ENCODE peak calls at places on chromosome 1, in ten cellular contexts. L is osteoblast, S is A549, M is ascending aorta, I is fibroblast of lung, K is astrocyte of the cerebellum, D is Panc1, V is neural progenitor cell, B is GM12864, Z is transverse colon. G is an unnamed sample.

GRCh38 chr1:201085902-201086735 is 26.1 kb downstream of the CACNA1S start:
- DNase-seq in L (peak; percentile 93), S (peak; percentile 61), M (no peak), I (peak; percentile 10), K (no peak), D (peak; percentile 41), V (peak; percentile 80), B (no peak), Z (peak; percentile 69), G (no peak)

GRCh38 chr1:225846331-225847310 is 35.6 kb downstream of the TMEM63A start:
- DNase-seq in L (no peak), S (no peak), M (no peak), I (no peak), K (no peak), D (no peak), V (no peak), B (no peak), Z (no peak), G (no peak)

GRCh38 chr1:231786126-231786525 is 159.5 kb downstream of the DISC1 start:
- DNase-seq in L (no peak), S (no peak), M (no peak), I (no peak), K (no peak), D (no peak), V (no peak), B (no peak), Z (no peak), G (no peak)

GRCh38 chr1:30525980-30526651 is 197.3 kb downstream of the MATN1 start:
- DNase-seq in L (peak; percentile 77), S (peak; percentile 53), M (peak; percentile 52), I (peak; percentile 80), K (peak; percentile 56), D (no peak), V (no peak), B (no peak), Z (no peak), G (peak; percentile 52)

GRCh38 chr1:157194739-157195520 is 56.7 kb upstream of the ETV3 start:
- DNase-seq in L (no peak), S (no peak), M (no peak), I (no peak), K (no peak), D (no peak), V (no peak), B (no peak), Z (no peak), G (no peak)

GRCh38 chr1:56831874-56832693 is 12.9 kb upstream of the FYB2 start:
- DNase-seq in L (peak; percentile 93), S (peak; percentile 58), M (peak; percentile 75), I (peak; percentile 98), K (peak; percentile 77), D (peak; percentile 51), V (peak; percentile 76), B (peak; percentile 8), Z (peak; percentile 61), G (peak; percentile 66)

GRCh38 chr1:219963432-219963831 is 35.1 kb upstream of the SLC30A10 start:
- DNase-seq in L (no peak), S (no peak), M (no peak), I (no peak), K (no peak), D (no peak), V (no peak), B (no peak), Z (no peak), G (no peak)

GRCh38 chr1:100736324-100736723 is 16.8 kb downstream of the VCAM1 start:
- DNase-seq in L (no peak), S (no peak), M (no peak), I (peak; percentile 45), K (peak; percentile 51), D (no peak), V (no peak), B (no peak), Z (no peak), G (no peak)

GRCh38 chr1:154406572-154406879 is 1.4 kb downstream of the IL6R start:
- DNase-seq in L (no peak), S (no peak), M (no peak), I (no peak), K (no peak), D (no peak), V (no peak), B (no peak), Z (no peak), G (no peak)

GRCh38 chr1:154405762-154406571 is 824 bp downstream of the IL6R start:
- DNase-seq in L (peak; percentile 79), S (peak; percentile 66), M (peak; percentile 96), I (peak; percentile 54), K (no peak), D (peak; percentile 58), V (peak; percentile 59), B (no peak), Z (peak; percentile 76), G (no peak)

GRCh38 chr1:154407866-154408777 is 3.0 kb downstream of the IL6R start:
- DNase-seq in L (no peak), S (no peak), M (no peak), I (no peak), K (no peak), D (no peak), V (no peak), B (no peak), Z (no peak), G (no peak)

GRCh38 chr1:154404984-154405761 is at the start of gene IL6R:
- DNase-seq in L (peak; percentile 97), S (peak; percentile 88), M (peak; percentile 97), I (peak; percentile 91), K (peak; percentile 73), D (peak; percentile 57), V (peak; percentile 89), B (peak; percentile 66), Z (peak; percentile 94), G (peak; percentile 41)

DNA sequence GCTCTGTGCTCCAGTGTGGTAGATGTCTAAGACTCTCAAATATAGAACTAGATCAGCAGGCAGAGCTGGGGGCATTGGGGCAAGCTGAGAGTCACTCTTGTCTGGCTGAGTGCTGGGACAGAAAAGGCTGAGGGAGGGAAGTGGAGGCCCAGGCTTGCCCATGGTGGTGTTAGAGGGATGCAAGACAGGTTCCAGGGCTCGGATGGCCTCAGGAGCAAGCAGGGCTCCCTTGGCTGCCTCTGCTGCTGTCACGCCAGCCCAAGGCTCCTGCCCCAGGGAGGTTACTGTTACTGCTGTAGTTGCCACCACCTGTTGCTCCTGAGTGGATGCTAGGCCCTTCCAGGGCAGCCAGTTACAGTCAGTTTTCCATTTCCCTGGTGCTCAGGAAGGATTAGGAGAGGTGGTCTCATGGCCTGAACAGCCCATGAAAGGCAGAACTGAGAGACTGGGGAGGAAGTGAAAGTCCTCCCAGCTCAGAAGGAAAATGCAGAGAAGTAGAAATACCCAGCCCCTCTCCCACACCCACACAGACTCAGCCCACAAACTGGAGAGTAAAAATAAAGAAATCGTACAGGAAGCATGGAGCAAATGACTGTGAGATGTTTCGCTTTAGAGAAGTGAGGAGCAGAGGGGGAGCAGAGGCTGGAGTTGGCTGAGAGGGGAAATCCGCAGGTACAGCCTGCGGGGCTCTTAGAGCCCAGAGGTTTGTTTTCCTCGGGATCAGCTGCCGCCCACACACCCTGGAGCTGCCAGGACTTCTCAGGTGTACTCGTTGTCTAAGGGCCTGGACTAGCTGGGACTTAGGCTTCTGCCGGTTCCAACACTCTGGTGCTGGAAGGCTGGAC is 2.1 kb downstream of the IL6R start:
- DNase-seq in L (no peak), S (no peak), M (no peak), I (no peak), K (no peak), D (no peak), V (no peak), B (peak; percentile 70), Z (no peak), G (no peak)
- H3K4me3 ChIP-seq in L (no peak overlapping the region), S (no peak overlapping the region), M (peak overlapping the region; percentile 69), I (peak overlapping the region; percentile 98), K (no peak overlapping the region), D (peak overlapping the region; percentile 73), V (no peak overlapping the region), B (peak overlapping the region; percentile 82), Z (peak overlapping the region; percentile 74), G (no peak overlapping the region)

DNA sequence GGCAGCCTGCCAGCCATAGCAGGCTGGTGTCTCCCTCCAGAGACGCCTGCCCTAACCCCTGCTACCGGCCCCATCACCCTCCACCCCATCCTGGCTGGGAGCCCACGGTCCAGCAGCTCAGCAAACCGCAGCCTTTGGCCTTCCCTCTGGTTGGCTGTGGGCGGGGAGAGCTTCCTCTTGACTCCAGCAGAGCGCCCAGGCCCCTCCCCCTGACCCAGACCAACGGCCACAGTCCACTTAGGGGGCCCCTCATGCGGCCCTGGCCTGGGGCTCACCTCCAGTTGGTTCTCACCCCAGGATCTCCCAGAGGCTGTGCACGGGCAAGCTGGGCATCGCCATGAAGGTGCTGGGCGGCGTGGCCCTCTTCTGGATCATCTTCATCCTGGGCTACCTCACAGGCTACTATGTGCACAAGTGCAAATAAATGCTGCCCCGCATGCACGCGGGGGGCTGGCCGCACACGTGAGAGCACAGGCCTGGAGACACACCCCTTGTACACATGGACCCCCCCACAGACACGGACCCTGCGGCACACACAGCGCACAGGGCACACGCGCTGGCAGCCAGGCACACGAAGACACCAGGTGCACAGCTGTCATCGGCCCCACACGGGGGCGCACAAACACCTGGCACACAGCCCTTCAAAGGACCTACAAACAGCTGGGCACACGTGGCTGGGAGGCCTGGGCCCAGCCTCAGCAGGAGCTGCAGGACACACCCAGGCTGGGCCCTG is 3.1 kb downstream of the SMIM1 start:
- DNase-seq in L (peak; percentile 99), S (peak; percentile 66), M (no peak), I (peak; percentile 66), K (peak; percentile 31), D (peak; percentile 27), V (peak; percentile 72), B (no peak), Z (peak; percentile 71), G (no peak)
- TF ChIP-seq CTCF in L (no peak), S (peak; percentile 31), M (no peak), I (peak; percentile 20), K (no peak), D (peak; percentile 87), V (peak; percentile 59), B (peak; percentile 77), Z (peak; percentile 46), G (peak; percentile 27)

GRCh38 chr1:22712502-22713271 is 2.0 kb downstream of the EPHB2 start:
- DNase-seq in L (peak; percentile 92), S (no peak), M (no peak), I (peak; percentile 52), K (peak; percentile 20), D (no peak), V (peak; percentile 34), B (no peak), Z (peak; percentile 48), G (peak; percentile 79)
- H3K4me3 ChIP-seq in L (peak overlapping the region; percentile 71), S (peak overlapping the region; percentile 97), M (no peak overlapping the region), I (peak overlapping the region; percentile 63), K (peak overlapping the region; percentile 55), D (peak overlapping the region; percentile 58), V (peak overlapping the region; percentile 82), B (no peak overlapping the region), Z (peak overlapping the region; percentile 58), G (peak overlapping the region; percentile 58)

GRCh38 chr1:7447736-7448135 is 323.4 kb upstream of the VAMP3 start:
- DNase-seq in L (no peak), S (no peak), M (no peak), I (no peak), K (no peak), D (no peak), V (no peak), B (no peak), Z (no peak), G (no peak)

GRCh38 chr1:7450772-7451171 is 320.3 kb upstream of the VAMP3 start:
- DNase-seq in L (no peak), S (no peak), M (no peak), I (no peak), K (no peak), D (no peak), V (no peak), B (no peak), Z (no peak), G (no peak)

GRCh38 chr1:7447093-7447492 is 324.0 kb upstream of the VAMP3 start:
- DNase-seq in L (no peak), S (no peak), M (no peak), I (no peak), K (no peak), D (no peak), V (no peak), B (no peak), Z (no peak), G (no peak)

GRCh38 chr1:7448986-7449385 is 322.1 kb upstream of the VAMP3 start:
- DNase-seq in L (no peak), S (no peak), M (no peak), I (peak; percentile 68), K (no peak), D (no peak), V (no peak), B (no peak), Z (no peak), G (no peak)

GRCh38 chr1:7449750-7450149 is 321.3 kb upstream of the VAMP3 start:
- DNase-seq in L (no peak), S (no peak), M (no peak), I (no peak), K (no peak), D (no peak), V (no peak), B (no peak), Z (no peak), G (no peak)
- TF ChIP-seq CTCF in L (no peak), S (no peak), M (no peak), I (no peak), K (no peak), D (no peak), V (no peak), B (peak; percentile 11), Z (no peak), G (no peak)

G was measured in HFF-Myc.